ENCODE peak calls at places on chromosomes 4 and X, in seven cellular contexts. M is breast epithelium; J is aorta; C is naive thymus-derived CD4-positive, alpha-beta T cell; F is psoas muscle; V is CD4-positive, alpha-beta memory T cell; Z is AG04449. P is an unnamed sample.

GRCh38 chr4:177185579-177185978 is 124.1 kb upstream of the NEIL3 start:
- DNase-seq in M (no peak), J (no peak), C (no peak), F (no peak), V (no peak), Z (no peak), P (no peak)

GRCh38 chrX:109859673-109860072 is 126.6 kb upstream of the ACSL4 start:
- DNase-seq in M (no peak), J (no peak), C (no peak), F (no peak), V (no peak), Z (no peak), P (no peak)

GRCh38 chr4:85879518-85879917 is 404.6 kb downstream of the ARHGAP24 start:
- DNase-seq in M (no peak), J (no peak), C (no peak), F (no peak), V (no peak), Z (no peak), P (no peak)

GRCh38 chr4:74114234-74114633 is 15.2 kb upstream of the CXCL2 start:
- DNase-seq in M (peak), J (no peak), C (no peak), F (no peak), V (no peak), Z (peak), P (no peak)

GRCh38 chr4:170662250-170662649 is 572.5 kb upstream of the AADAT start:
- DNase-seq in M (no peak), J (no peak), C (no peak), F (no peak), V (no peak), Z (no peak), P (no peak)

GRCh38 chr4:5364406-5364805 is 313.1 kb downstream of the STK32B start:
- DNase-seq in M (no peak), J (no peak), C (no peak), F (no peak), V (no peak), Z (no peak), P (no peak)

GRCh38 chrX:41449615-41450014 is 2.5 kb downstream of the NYX start:
- DNase-seq in M (no peak), J (no peak), C (no peak), F (no peak), V (no peak), Z (no peak), P (no peak)

GRCh38 chr4:163515198-163515597 is 20.7 kb downstream of the TMA16 start:
- DNase-seq in M (no peak), J (no peak), C (no peak), F (no peak), V (no peak), Z (no peak), P (no peak)

GRCh38 chrX:112834976-112835375 is 5.7 kb downstream of the AMOT start:
- DNase-seq in M (no peak), J (no peak), C (no peak), F (no peak), V (no peak), Z (no peak), P (no peak)

GRCh38 chr4:187666634-187667033 is 328.9 kb upstream of the ZFP42 start:
- DNase-seq in M (no peak), J (no peak), C (no peak), F (no peak), V (no peak), Z (no peak), P (peak)

GRCh38 chr4:14130551-14130950 is 503.0 kb upstream of the BOD1L1 start:
- DNase-seq in M (no peak), J (no peak), C (no peak), F (no peak), V (no peak), Z (peak), P (no peak)

GRCh38 chr4:1052231-1052671 is 40.8 kb downstream of the FGFRL1 start:
- DNase-seq in M (no peak), J (peak), C (no peak), F (no peak), V (no peak), Z (no peak), P (peak)

GRCh38 chrX:34778961-34779360 is 121.9 kb upstream of the TMEM47 start:
- DNase-seq in M (no peak), J (no peak), C (no peak), F (no peak), V (no peak), Z (peak), P (no peak)

GRCh38 chr4:5751918-5752802 is 41.2 kb downstream of the EVC start:
- DNase-seq in M (no peak), J (no peak), C (no peak), F (no peak), V (no peak), Z (no peak), P (no peak)

GRCh38 chr4:88623097-88623496 is 30.8 kb downstream of the HERC3 start:
- DNase-seq in M (no peak), J (no peak), C (no peak), F (no peak), V (no peak), Z (peak), P (no peak)

GRCh38 chr4:134070174-134070573 is 131.4 kb downstream of the PABPC4L start:
- DNase-seq in M (no peak), J (no peak), C (no peak), F (no peak), V (no peak), Z (no peak), P (no peak)

GRCh38 chr4:26410385-26411293 is 79.6 kb downstream of the CCKAR start:
- DNase-seq in M (no peak), J (no peak), C (peak), F (no peak), V (peak), Z (no peak), P (no peak)

GRCh38 chr4:166165829-166166420 is 292.9 kb downstream of the TLL1 start:
- DNase-seq in M (no peak), J (no peak), C (peak), F (no peak), V (peak), Z (no peak), P (no peak)

GRCh38 chr4:7398788-7399432 is 35.8 kb downstream of the PSAPL1 start:
- DNase-seq in M (no peak), J (no peak), C (no peak), F (no peak), V (no peak), Z (no peak), P (no peak)

GRCh38 chrX:52839137-52839536 is 28.1 kb downstream of the XAGE5 start:
- DNase-seq in M (no peak), J (no peak), C (no peak), F (no peak), V (no peak), Z (no peak), P (no peak)

GRCh38 chrX:13550346-13550745 is 19.1 kb upstream of the EGFL6 start:
- DNase-seq in M (no peak), J (no peak), C (no peak), F (no peak), V (no peak), Z (no peak), P (no peak)

GRCh38 chr4:59249110-59249509 is 1951.0 kb upstream of the ADGRL3 start:
- DNase-seq in M (no peak), J (no peak), C (no peak), F (no peak), V (no peak), Z (no peak), P (no peak)

GRCh38 chrX:118346258-118347094 is 570 bp downstream of the WDR44 start:
- DNase-seq in M (peak), J (peak), C (peak), F (peak), V (peak), Z (no peak), P (peak)

GRCh38 chr4:77344784-77345183 is 187.8 kb downstream of the CCNG2 start:
- DNase-seq in M (no peak), J (no peak), C (no peak), F (no peak), V (no peak), Z (no peak), P (no peak)

GRCh38 chr4:83067058-83067639 is 32.2 kb downstream of the COPS4 start:
- DNase-seq in M (no peak), J (no peak), C (no peak), F (no peak), V (no peak), Z (no peak), P (no peak)

GRCh38 chr4:40395908-40396806 is 61.0 kb downstream of the CHRNA9 start:
- DNase-seq in M (peak), J (no peak), C (no peak), F (peak), V (no peak), Z (no peak), P (peak)

GRCh38 chr4:119025440-119025839 is 110.2 kb upstream of the MYOZ2 start:
- DNase-seq in M (peak), J (peak), C (no peak), F (peak), V (no peak), Z (no peak), P (no peak)

GRCh38 chr4:101279377-101279871 is 67.9 kb downstream of the PPP3CA start:
- DNase-seq in M (no peak), J (peak), C (no peak), F (no peak), V (no peak), Z (peak), P (no peak)

GRCh38 chrX:96387801-96388200 is 296.8 kb upstream of the DIAPH2 start:
- DNase-seq in M (no peak), J (no peak), C (no peak), F (no peak), V (no peak), Z (no peak), P (no peak)

GRCh38 chrX:85836868-85837267 is 210.5 kb downstream of the CHM start:
- DNase-seq in M (no peak), J (no peak), C (no peak), F (no peak), V (no peak), Z (peak), P (no peak)

GRCh38 chr4:1113311-1114009 is at the start of gene RNF212:
- DNase-seq in M (no peak), J (no peak), C (peak), F (peak), V (peak), Z (no peak), P (no peak)

GRCh38 chr4:170226288-170226687 is 136.5 kb upstream of the AADAT start:
- DNase-seq in M (no peak), J (no peak), C (no peak), F (no peak), V (no peak), Z (no peak), P (no peak)

DNA sequence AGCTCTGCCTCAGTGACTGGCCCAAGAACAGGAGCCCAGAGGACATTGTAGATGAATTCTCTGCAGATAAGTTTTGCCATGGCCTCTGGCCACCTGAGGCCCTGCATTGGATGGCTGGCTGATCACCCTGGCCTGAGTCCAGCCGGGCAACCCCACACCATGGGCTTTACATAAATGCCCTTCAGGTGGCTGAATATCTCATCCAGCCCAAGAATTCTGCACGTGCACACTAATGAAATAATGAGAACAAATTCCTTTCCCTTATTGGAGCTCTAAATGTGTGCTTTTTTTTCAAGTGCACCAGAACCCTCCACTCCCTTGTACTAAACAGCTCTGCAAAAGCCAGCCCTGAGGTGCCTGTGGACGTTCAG is 65.7 kb downstream of the IRF2 start:
- DNase-seq in M (no peak), J (no peak), C (no peak), F (no peak), V (no peak), Z (no peak), P (no peak)
- H3K4me3 ChIP-seq in M (no peak), J (no peak), C (no peak), F (no peak), V (no peak), Z (no peak), P (no peak)

DNA sequence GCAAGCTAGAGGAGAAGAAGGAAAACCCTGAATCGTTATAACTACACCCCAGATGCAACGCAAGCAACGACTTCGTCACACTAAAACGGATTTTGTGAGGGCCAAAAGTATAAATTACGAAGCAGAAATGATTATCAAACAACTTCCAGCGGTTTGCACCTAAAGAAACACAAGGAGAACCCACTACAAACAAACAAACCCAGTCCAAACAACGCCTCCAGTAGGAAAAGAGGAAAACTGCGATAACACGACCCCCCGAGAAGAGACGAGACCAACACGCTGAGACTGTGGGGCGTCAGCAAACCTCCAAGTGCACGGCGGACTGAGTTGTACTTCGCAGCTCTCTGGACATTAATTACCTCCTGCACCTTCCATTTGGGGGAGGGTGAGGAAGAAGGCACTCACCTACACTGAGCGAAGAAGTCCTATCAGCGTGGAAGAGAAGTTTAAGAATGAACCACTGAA is at the start of gene MAB21L2:
- DNase-seq in M (no peak), J (no peak), C (no peak), F (no peak), V (no peak), Z (no peak), P (no peak)
- H3K4me3 ChIP-seq in M (peak), J (no peak), C (no peak), F (peak), V (no peak), Z (peak), P (peak)

GRCh38 chrX:48683411-48683982 is at the start of gene WAS:
- DNase-seq in M (no peak), J (peak), C (peak), F (no peak), V (peak), Z (no peak), P (no peak)
- H3K4me3 ChIP-seq in M (peak), J (no peak), C (peak), F (peak), V (peak), Z (no peak), P (peak)

GRCh38 chr4:126268106-126268505 is 953.4 kb downstream of the FAT4 start:
- DNase-seq in M (no peak), J (no peak), C (no peak), F (no peak), V (no peak), Z (no peak), P (no peak)

GRCh38 chr4:126269106-126269505 is 954.4 kb downstream of the FAT4 start:
- DNase-seq in M (no peak), J (no peak), C (no peak), F (no peak), V (no peak), Z (no peak), P (no peak)

GRCh38 chr4:126264839-126265238 is 950.1 kb downstream of the FAT4 start:
- DNase-seq in M (no peak), J (no peak), C (no peak), F (no peak), V (no peak), Z (peak), P (no peak)

GRCh38 chr4:126267689-126268088 is 952.9 kb downstream of the FAT4 start:
- DNase-seq in M (no peak), J (no peak), C (no peak), F (no peak), V (no peak), Z (peak), P (no peak)

GRCh38 chr4:126265880-126266279 is 951.1 kb downstream of the FAT4 start:
- DNase-seq in M (no peak), J (no peak), C (no peak), F (no peak), V (no peak), Z (no peak), P (no peak)
- H3K4me3 ChIP-seq in M (no peak), J (no peak), C (no peak), F (no peak), V (no peak), Z (no peak), P (no peak)

GRCh38 chr4:123305746-123306145 is 90.8 kb upstream of the SPRY1 start:
- DNase-seq in M (no peak), J (no peak), C (no peak), F (no peak), V (no peak), Z (no peak), P (no peak)

GRCh38 chr4:123300625-123301024 is 96.0 kb upstream of the SPRY1 start:
- DNase-seq in M (no peak), J (no peak), C (no peak), F (no peak), V (no peak), Z (no peak), P (no peak)

GRCh38 chr4:123301942-123302341 is 94.7 kb upstream of the SPRY1 start:
- DNase-seq in M (no peak), J (no peak), C (no peak), F (no peak), V (no peak), Z (no peak), P (no peak)

GRCh38 chr4:123300222-123300621 is 96.4 kb upstream of the SPRY1 start:
- DNase-seq in M (no peak), J (no peak), C (no peak), F (no peak), V (no peak), Z (no peak), P (no peak)

GRCh38 chr4:123304151-123305021 is 92.2 kb upstream of the SPRY1 start:
- DNase-seq in M (no peak), J (no peak), C (no peak), F (peak), V (no peak), Z (no peak), P (no peak)
- H3K4me3 ChIP-seq in M (no peak), J (no peak), C (no peak), F (no peak), V (no peak), Z (no peak), P (no peak)

GRCh38 chr4:111697176-111697962 is 447.9 kb upstream of the FAM241A start:
- DNase-seq in M (no peak), J (no peak), C (no peak), F (no peak), V (no peak), Z (no peak), P (no peak)

GRCh38 chr4:111698361-111698760 is 446.9 kb upstream of the FAM241A start:
- DNase-seq in M (no peak), J (no peak), C (no peak), F (no peak), V (no peak), Z (no peak), P (no peak)

GRCh38 chr4:111695677-111696076 is 449.6 kb upstream of the FAM241A start:
- DNase-seq in M (no peak), J (no peak), C (no peak), F (no peak), V (no peak), Z (no peak), P (no peak)

GRCh38 chr4:111696505-111696904 is 448.7 kb upstream of the FAM241A start:
- DNase-seq in M (no peak), J (no peak), C (no peak), F (no peak), V (no peak), Z (no peak), P (no peak)

DNA sequence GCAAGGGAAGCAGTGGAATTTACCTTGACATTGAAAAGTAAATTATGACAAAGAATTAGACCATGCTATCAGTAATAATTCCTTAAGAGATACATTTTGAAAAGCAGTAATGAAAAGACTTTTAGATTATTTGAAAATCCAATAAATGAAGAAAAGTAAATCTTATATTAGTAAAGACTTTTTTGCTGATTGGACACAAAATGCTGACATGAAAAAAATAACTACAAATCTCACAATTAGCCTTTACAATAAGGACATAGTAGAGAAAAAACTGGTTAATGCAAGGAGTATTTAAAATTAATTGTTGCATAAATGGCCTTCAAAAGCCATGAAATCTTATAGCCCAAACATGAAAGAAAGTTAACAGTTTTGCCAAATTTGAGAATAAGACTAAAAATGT is 446.1 kb upstream of the FAM241A start:
- DNase-seq in M (no peak), J (no peak), C (no peak), F (no peak), V (no peak), Z (no peak), P (no peak)
- H3K4me3 ChIP-seq in M (no peak), J (no peak), C (no peak), F (no peak), V (no peak), Z (no peak), P (no peak)